ENCODE peak calls at places on chromosomes 11 and 22, in seven cellular contexts. One of them, this sample, is unnamed.

GRCh38 chr11:74956387-74956786 is 7.3 kb downstream of the SPCS2 start:
- DNase-seq in neuronal stem cell: no peak
- DNase-seq in Caco-2: no peak
- DNase-seq in GM06990: no peak
- DNase-seq in stomach: no peak
- DNase-seq in heart left ventricle: peak; percentile 46
- DNase-seq in tibial artery: no peak
- DNase-seq in this sample: no peak

GRCh38 chr11:2300936-2301630 is 635 bp downstream of the C11orf21 start:
- DNase-seq in stomach: peak; percentile 23
- DNase-seq in neuronal stem cell: no peak
- DNase-seq in heart left ventricle: no peak
- DNase-seq in GM06990: no peak
- DNase-seq in tibial artery: no peak
- DNase-seq in Caco-2: no peak
- DNase-seq in this sample: no peak

GRCh38 chr11:97850726-97851125 is 1170.0 kb upstream of the CNTN5 start:
- DNase-seq in stomach: no peak
- DNase-seq in heart left ventricle: no peak
- DNase-seq in GM06990: no peak
- DNase-seq in tibial artery: no peak
- DNase-seq in Caco-2: no peak
- DNase-seq in neuronal stem cell: peak; percentile 23
- DNase-seq in this sample: no peak

GRCh38 chr22:21837184-21837979 is 30.1 kb downstream of the MAPK1 start:
- DNase-seq in tibial artery: no peak
- DNase-seq in stomach: no peak
- DNase-seq in heart left ventricle: no peak
- DNase-seq in GM06990: no peak
- DNase-seq in neuronal stem cell: peak; percentile 17
- DNase-seq in Caco-2: peak; percentile 33
- DNase-seq in this sample: no peak

GRCh38 chr11:108302121-108302785 is 79.4 kb downstream of the ATM start:
- DNase-seq in Caco-2: no peak
- DNase-seq in GM06990: no peak
- DNase-seq in tibial artery: no peak
- DNase-seq in neuronal stem cell: no peak
- DNase-seq in heart left ventricle: no peak
- DNase-seq in stomach: no peak
- DNase-seq in this sample: no peak

GRCh38 chr22:24810043-24810749 is 4.2 kb downstream of the SGSM1 start:
- DNase-seq in neuronal stem cell: peak; percentile 66
- DNase-seq in heart left ventricle: no peak
- DNase-seq in Caco-2: no peak
- DNase-seq in tibial artery: peak; percentile 90
- DNase-seq in GM06990: no peak
- DNase-seq in stomach: peak; percentile 34
- DNase-seq in this sample: no peak

GRCh38 chr22:35686298-35686697 is 31.4 kb upstream of the APOL5 start:
- DNase-seq in Caco-2: no peak
- DNase-seq in GM06990: no peak
- DNase-seq in stomach: no peak
- DNase-seq in heart left ventricle: no peak
- DNase-seq in tibial artery: no peak
- DNase-seq in neuronal stem cell: no peak
- DNase-seq in this sample: no peak

GRCh38 chr11:117412653-117413275 is 85.1 kb downstream of the CEP164 start:
- DNase-seq in heart left ventricle: no peak
- DNase-seq in GM06990: no peak
- DNase-seq in stomach: no peak
- DNase-seq in neuronal stem cell: no peak
- DNase-seq in Caco-2: no peak
- DNase-seq in tibial artery: peak; percentile 21
- DNase-seq in this sample: peak; percentile 21

GRCh38 chr11:92552942-92553341 is 328.3 kb downstream of the FAT3 start:
- DNase-seq in stomach: no peak
- DNase-seq in neuronal stem cell: no peak
- DNase-seq in Caco-2: no peak
- DNase-seq in tibial artery: no peak
- DNase-seq in GM06990: no peak
- DNase-seq in heart left ventricle: no peak
- DNase-seq in this sample: no peak

GRCh38 chr11:56876621-56877312 is 111.9 kb upstream of the OR5AK2 start:
- DNase-seq in GM06990: no peak
- DNase-seq in tibial artery: no peak
- DNase-seq in neuronal stem cell: no peak
- DNase-seq in Caco-2: no peak
- DNase-seq in heart left ventricle: no peak
- DNase-seq in stomach: no peak
- DNase-seq in this sample: no peak

DNA sequence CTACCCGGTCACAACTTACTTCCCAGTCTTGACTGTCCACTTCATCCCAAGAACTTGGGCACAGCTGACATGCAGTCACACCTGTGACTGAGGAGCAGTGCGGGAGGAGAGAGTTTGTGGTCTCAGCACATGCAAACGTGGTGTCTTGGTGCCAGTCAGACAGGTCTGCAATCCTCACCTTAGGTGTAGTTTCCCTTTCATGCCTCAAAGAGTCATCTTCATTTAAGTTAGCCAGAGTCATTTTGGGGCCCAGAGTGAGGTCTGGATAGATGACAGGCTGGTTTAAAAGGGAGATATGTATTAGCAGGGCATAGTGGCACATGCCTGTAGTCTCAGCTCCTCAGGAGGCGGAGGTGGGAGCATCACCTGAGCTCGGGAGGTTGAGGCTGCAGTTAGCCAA is 108.5 kb upstream of the SORL1-AS1 start:
- DNase-seq in Caco-2: no peak
- DNase-seq in tibial artery: no peak
- DNase-seq in stomach: no peak
- DNase-seq in neuronal stem cell: no peak
- DNase-seq in heart left ventricle: no peak
- DNase-seq in GM06990: no peak
- DNase-seq in this sample: no peak
- H3K36me3 ChIP-seq in Caco-2: peaks cover 2% of the 10 kb centered on the region
- H3K36me3 ChIP-seq in tibial artery: peaks cover 17% of the 10 kb centered on the region
- H3K36me3 ChIP-seq in stomach: peaks cover 43% of the 10 kb centered on the region
- H3K36me3 ChIP-seq in neuronal stem cell: peaks cover 44% of the 10 kb centered on the region
- H3K36me3 ChIP-seq in heart left ventricle: no peaks in the 10 kb centered on the region
- H3K36me3 ChIP-seq in GM06990: peaks cover 41% of the 10 kb centered on the region
- H3K36me3 ChIP-seq in this sample: no peaks in the 10 kb centered on the region

GRCh38 chr11:118531597-118532084 is 649 bp downstream of the TMEM25 start:
- DNase-seq in stomach: no peak
- DNase-seq in tibial artery: no peak
- DNase-seq in neuronal stem cell: no peak
- DNase-seq in heart left ventricle: no peak
- DNase-seq in GM06990: no peak
- DNase-seq in Caco-2: no peak
- DNase-seq in this sample: no peak
- H3K36me3 ChIP-seq in stomach: peaks cover 32% of the 10 kb centered on the region
- H3K36me3 ChIP-seq in tibial artery: no peaks in the 10 kb centered on the region
- H3K36me3 ChIP-seq in neuronal stem cell: peaks cover 30% of the 10 kb centered on the region
- H3K36me3 ChIP-seq in heart left ventricle: no peaks in the 10 kb centered on the region
- H3K36me3 ChIP-seq in GM06990: no peaks in the 10 kb centered on the region
- H3K36me3 ChIP-seq in Caco-2: peaks cover 4% of the 10 kb centered on the region
- H3K36me3 ChIP-seq in this sample: no peaks in the 10 kb centered on the region

GRCh38 chr11:34964610-34965331 is 48.4 kb downstream of the PDHX start:
- DNase-seq in heart left ventricle: no peak
- DNase-seq in Caco-2: no peak
- DNase-seq in stomach: no peak
- DNase-seq in GM06990: no peak
- DNase-seq in neuronal stem cell: no peak
- DNase-seq in tibial artery: no peak
- DNase-seq in this sample: no peak

GRCh38 chr11:34970480-34970879 is 54.1 kb downstream of the PDHX start:
- DNase-seq in Caco-2: no peak
- DNase-seq in tibial artery: no peak
- DNase-seq in GM06990: no peak
- DNase-seq in neuronal stem cell: no peak
- DNase-seq in heart left ventricle: no peak
- DNase-seq in stomach: no peak
- DNase-seq in this sample: no peak

GRCh38 chr11:34972892-34973291 is 56.5 kb downstream of the PDHX start:
- DNase-seq in stomach: no peak
- DNase-seq in GM06990: no peak
- DNase-seq in heart left ventricle: no peak
- DNase-seq in tibial artery: no peak
- DNase-seq in Caco-2: no peak
- DNase-seq in neuronal stem cell: no peak
- DNase-seq in this sample: no peak

GRCh38 chr11:34968862-34969261 is 52.4 kb downstream of the PDHX start:
- DNase-seq in neuronal stem cell: no peak
- DNase-seq in GM06990: no peak
- DNase-seq in Caco-2: no peak
- DNase-seq in heart left ventricle: no peak
- DNase-seq in tibial artery: no peak
- DNase-seq in stomach: no peak
- DNase-seq in this sample: no peak

GRCh38 chr11:34970033-34970432 is 53.6 kb downstream of the PDHX start:
- DNase-seq in Caco-2: no peak
- DNase-seq in stomach: no peak
- DNase-seq in heart left ventricle: no peak
- DNase-seq in GM06990: no peak
- DNase-seq in neuronal stem cell: no peak
- DNase-seq in tibial artery: no peak
- DNase-seq in this sample: no peak
- H3K36me3 ChIP-seq in Caco-2: no peaks in the 10 kb centered on the region
- H3K36me3 ChIP-seq in stomach: peaks cover 80% of the 10 kb centered on the region
- H3K36me3 ChIP-seq in heart left ventricle: peaks cover 80% of the 10 kb centered on the region
- H3K36me3 ChIP-seq in GM06990: peaks cover 1% of the 10 kb centered on the region
- H3K36me3 ChIP-seq in neuronal stem cell: peaks cover 95% of the 10 kb centered on the region
- H3K36me3 ChIP-seq in tibial artery: peaks cover 34% of the 10 kb centered on the region
- H3K36me3 ChIP-seq in this sample: no peaks in the 10 kb centered on the region

GRCh38 chr22:29053048-29053702 is 8.5 kb downstream of the C22orf31 start:
- DNase-seq in neuronal stem cell: no peak
- DNase-seq in GM06990: no peak
- DNase-seq in Caco-2: no peak
- DNase-seq in tibial artery: no peak
- DNase-seq in heart left ventricle: no peak
- DNase-seq in stomach: no peak
- DNase-seq in this sample: no peak

GRCh38 chr22:29056472-29056871 is 5.2 kb downstream of the C22orf31 start:
- DNase-seq in tibial artery: no peak
- DNase-seq in heart left ventricle: no peak
- DNase-seq in stomach: no peak
- DNase-seq in GM06990: no peak
- DNase-seq in neuronal stem cell: no peak
- DNase-seq in Caco-2: no peak
- DNase-seq in this sample: no peak

GRCh38 chr22:29050457-29050856 is 11.2 kb downstream of the C22orf31 start:
- DNase-seq in heart left ventricle: no peak
- DNase-seq in GM06990: no peak
- DNase-seq in stomach: no peak
- DNase-seq in neuronal stem cell: no peak
- DNase-seq in Caco-2: no peak
- DNase-seq in tibial artery: no peak
- DNase-seq in this sample: no peak

GRCh38 chr22:29055192-29055830 is 6.3 kb downstream of the C22orf31 start:
- DNase-seq in neuronal stem cell: no peak
- DNase-seq in tibial artery: no peak
- DNase-seq in heart left ventricle: no peak
- DNase-seq in Caco-2: no peak
- DNase-seq in GM06990: no peak
- DNase-seq in stomach: no peak
- DNase-seq in this sample: no peak

DNA sequence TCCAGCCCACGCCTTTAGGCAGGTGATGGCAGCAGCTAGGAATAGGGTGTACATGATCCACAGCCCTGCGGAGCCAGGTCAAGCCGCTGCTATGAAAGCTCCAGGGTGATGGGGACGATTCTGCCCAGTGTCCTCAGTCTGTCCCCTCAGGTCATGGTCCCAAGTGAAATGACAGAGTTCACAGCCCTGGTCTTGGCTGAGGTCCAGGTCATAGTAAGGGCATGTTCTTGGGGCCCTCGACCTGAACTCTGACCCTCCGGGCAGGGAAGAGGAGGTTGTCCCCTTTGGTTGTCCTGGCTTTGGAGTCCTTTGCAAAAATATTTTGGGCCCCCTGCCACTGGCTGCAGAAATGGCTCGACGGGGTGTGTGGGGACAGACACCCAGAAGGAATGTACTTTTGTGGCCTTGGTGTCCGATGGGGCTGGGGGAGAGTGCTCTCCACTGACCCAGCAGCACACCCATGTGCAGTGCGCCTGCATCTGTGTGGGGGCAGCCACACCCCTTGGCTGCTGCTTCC is 7.3 kb downstream of the C22orf31 start:
- DNase-seq in tibial artery: no peak
- DNase-seq in neuronal stem cell: no peak
- DNase-seq in heart left ventricle: no peak
- DNase-seq in GM06990: no peak
- DNase-seq in stomach: no peak
- DNase-seq in Caco-2: no peak
- DNase-seq in this sample: no peak
- H3K36me3 ChIP-seq in tibial artery: peaks cover 15% of the 10 kb centered on the region
- H3K36me3 ChIP-seq in neuronal stem cell: peaks cover 49% of the 10 kb centered on the region
- H3K36me3 ChIP-seq in heart left ventricle: peaks cover 20% of the 10 kb centered on the region
- H3K36me3 ChIP-seq in GM06990: no peaks in the 10 kb centered on the region
- H3K36me3 ChIP-seq in stomach: peaks cover 20% of the 10 kb centered on the region
- H3K36me3 ChIP-seq in Caco-2: peaks cover 1% of the 10 kb centered on the region
- H3K36me3 ChIP-seq in this sample: peaks cover 16% of the 10 kb centered on the region

GRCh38 chr11:44823006-44823405 is 96.2 kb downstream of the TSPAN18 start:
- DNase-seq in stomach: no peak
- DNase-seq in heart left ventricle: no peak
- DNase-seq in Caco-2: no peak
- DNase-seq in GM06990: no peak
- DNase-seq in neuronal stem cell: no peak
- DNase-seq in tibial artery: no peak
- DNase-seq in this sample: no peak

GRCh38 chr11:44822369-44822768 is 95.6 kb downstream of the TSPAN18 start:
- DNase-seq in tibial artery: no peak
- DNase-seq in Caco-2: no peak
- DNase-seq in stomach: no peak
- DNase-seq in heart left ventricle: no peak
- DNase-seq in GM06990: no peak
- DNase-seq in neuronal stem cell: no peak
- DNase-seq in this sample: no peak

GRCh38 chr11:44826922-44827643 is 100.3 kb downstream of the TSPAN18 start:
- DNase-seq in tibial artery: no peak
- DNase-seq in neuronal stem cell: no peak
- DNase-seq in heart left ventricle: no peak
- DNase-seq in GM06990: no peak
- DNase-seq in stomach: no peak
- DNase-seq in Caco-2: no peak
- DNase-seq in this sample: no peak

GRCh38 chr11:44823920-44824704 is 97.3 kb downstream of the TSPAN18 start:
- DNase-seq in Caco-2: peak; percentile 41
- DNase-seq in heart left ventricle: no peak
- DNase-seq in neuronal stem cell: peak; percentile 90
- DNase-seq in GM06990: no peak
- DNase-seq in stomach: no peak
- DNase-seq in tibial artery: no peak
- DNase-seq in this sample: no peak

GRCh38 chr11:44825058-44825795 is 98.5 kb downstream of the TSPAN18 start:
- DNase-seq in GM06990: no peak
- DNase-seq in stomach: no peak
- DNase-seq in neuronal stem cell: no peak
- DNase-seq in Caco-2: no peak
- DNase-seq in heart left ventricle: no peak
- DNase-seq in tibial artery: no peak
- DNase-seq in this sample: peak; percentile 59
- H3K36me3 ChIP-seq in GM06990: no peaks in the 10 kb centered on the region
- H3K36me3 ChIP-seq in stomach: no peaks in the 10 kb centered on the region
- H3K36me3 ChIP-seq in neuronal stem cell: no peaks in the 10 kb centered on the region
- H3K36me3 ChIP-seq in Caco-2: no peaks in the 10 kb centered on the region
- H3K36me3 ChIP-seq in heart left ventricle: no peaks in the 10 kb centered on the region
- H3K36me3 ChIP-seq in tibial artery: no peaks in the 10 kb centered on the region
- H3K36me3 ChIP-seq in this sample: no peaks in the 10 kb centered on the region